ENCODE peak calls at places on chromosome 6, in eight cellular contexts. W, S, P, Q, X, E, T and Z are unnamed samples. For H3K4me1, the result is how much of the 10 kb centered on the place peaks cover.

GRCh38 chr6:122652431-122652830 is 42.2 kb downstream of the PKIB start:
- DNase-seq in W (no peak), S (no peak), P (no peak), Q (peak), X (no peak), E (no peak), T (no peak), Z (no peak)

GRCh38 chr6:14478396-14479225 is 361.0 kb downstream of the CD83 start:
- DNase-seq in W (no peak), S (no peak), P (no peak), Q (peak), X (no peak), E (no peak), T (no peak), Z (no peak)

GRCh38 chr6:157281570-157281969 is 41.7 kb downstream of the TMEM242 start:
- DNase-seq in W (peak), S (peak), P (no peak), Q (no peak), X (peak), E (no peak), T (peak), Z (no peak)

GRCh38 chr6:40268166-40268958 is 318.8 kb downstream of the LRFN2 start:
- DNase-seq in W (no peak), S (no peak), P (no peak), Q (no peak), X (no peak), E (no peak), T (no peak), Z (no peak)

GRCh38 chr6:4929319-4929718 is 74.5 kb downstream of the RPP40 start:
- DNase-seq in W (no peak), S (no peak), P (no peak), Q (no peak), X (no peak), E (no peak), T (no peak), Z (no peak)

GRCh38 chr6:128244751-128245405 is 275.5 kb downstream of the PTPRK start:
- DNase-seq in W (no peak), S (no peak), P (no peak), Q (peak), X (no peak), E (no peak), T (no peak), Z (no peak)

GRCh38 chr6:14816106-14816864 is 429.6 kb upstream of the JARID2 start:
- DNase-seq in W (no peak), S (no peak), P (no peak), Q (peak), X (no peak), E (peak), T (no peak), Z (no peak)

GRCh38 chr6:54060286-54060685 is 51.0 kb upstream of the MLIP start:
- DNase-seq in W (no peak), S (no peak), P (no peak), Q (peak), X (no peak), E (no peak), T (no peak), Z (no peak)

GRCh38 chr6:56677559-56677958 is 34.9 kb upstream of the DST start:
- DNase-seq in W (peak), S (no peak), P (no peak), Q (peak), X (no peak), E (no peak), T (no peak), Z (no peak)

GRCh38 chr6:95413789-95414188 is 163.5 kb upstream of the MANEA start:
- DNase-seq in W (no peak), S (no peak), P (no peak), Q (no peak), X (no peak), E (no peak), T (no peak), Z (no peak)

GRCh38 chr6:119442776-119443184 is 93.2 kb upstream of the MAN1A1 start:
- DNase-seq in W (no peak), S (peak), P (no peak), Q (no peak), X (no peak), E (no peak), T (no peak), Z (no peak)

GRCh38 chr6:105346052-105346451 is 56.8 kb downstream of the PREP start:
- DNase-seq in W (no peak), S (no peak), P (no peak), Q (peak), X (no peak), E (peak), T (no peak), Z (no peak)

GRCh38 chr6:20331625-20332024 is 70.1 kb upstream of the E2F3 start:
- DNase-seq in W (no peak), S (no peak), P (no peak), Q (no peak), X (no peak), E (no peak), T (no peak), Z (no peak)

GRCh38 chr6:119351005-119351394 is 1.4 kb upstream of the MAN1A1 start:
- DNase-seq in W (no peak), S (no peak), P (no peak), Q (peak), X (no peak), E (no peak), T (no peak), Z (no peak)

GRCh38 chr6:145756170-145756662 is 20.9 kb upstream of the EPM2A start:
- DNase-seq in W (peak), S (peak), P (peak), Q (peak), X (no peak), E (no peak), T (no peak), Z (peak)

GRCh38 chr6:79038061-79038460 is 40.0 kb downstream of the PHIP start:
- DNase-seq in W (no peak), S (no peak), P (no peak), Q (peak), X (no peak), E (peak), T (no peak), Z (no peak)

GRCh38 chr6:82248233-82248735 is 740 bp upstream of the IBTK start:
- DNase-seq in W (no peak), S (no peak), P (no peak), Q (peak), X (no peak), E (peak), T (no peak), Z (no peak)

GRCh38 chr6:45586216-45587171 is 208.8 kb upstream of the SUPT3H start:
- DNase-seq in W (peak), S (no peak), P (no peak), Q (no peak), X (peak), E (peak), T (no peak), Z (no peak)

GRCh38 chr6:82704048-82704447 is 340.4 kb downstream of the TPBG start:
- DNase-seq in W (no peak), S (no peak), P (no peak), Q (no peak), X (no peak), E (no peak), T (no peak), Z (no peak)

GRCh38 chr6:5294392-5295211 is 33.3 kb downstream of the FARS2 start:
- DNase-seq in W (no peak), S (no peak), P (no peak), Q (no peak), X (no peak), E (no peak), T (no peak), Z (no peak)

GRCh38 chr6:47334334-47334733 is 24.6 kb upstream of the TNFRSF21 start:
- DNase-seq in W (no peak), S (no peak), P (no peak), Q (no peak), X (no peak), E (no peak), T (no peak), Z (no peak)

GRCh38 chr6:83838727-83839126 is 14.4 kb upstream of the RIPPLY2 start:
- DNase-seq in W (no peak), S (no peak), P (no peak), Q (peak), X (no peak), E (no peak), T (no peak), Z (no peak)

GRCh38 chr6:122996797-122997520 is 924 bp downstream of the CLVS2 start:
- DNase-seq in W (no peak), S (no peak), P (no peak), Q (no peak), X (no peak), E (peak), T (no peak), Z (no peak)

GRCh38 chr6:44012078-44012493 is 115.2 kb downstream of the MRPL14 start:
- DNase-seq in W (no peak), S (no peak), P (no peak), Q (peak), X (no peak), E (no peak), T (peak), Z (no peak)

GRCh38 chr6:116424001-116424400 is 37.2 kb upstream of the CALHM6 start:
- DNase-seq in W (no peak), S (no peak), P (no peak), Q (peak), X (no peak), E (no peak), T (no peak), Z (no peak)

GRCh38 chr6:15966000-15966399 is 162.9 kb upstream of the MYLIP start:
- DNase-seq in W (no peak), S (no peak), P (no peak), Q (no peak), X (no peak), E (no peak), T (no peak), Z (no peak)

GRCh38 chr6:125300992-125301434 is 754 bp downstream of the HDDC2 start:
- DNase-seq in W (no peak), S (no peak), P (no peak), Q (peak), X (no peak), E (no peak), T (no peak), Z (no peak)

GRCh38 chr6:166222631-166223030 is 55.0 kb upstream of the TBXT start:
- DNase-seq in W (no peak), S (no peak), P (no peak), Q (no peak), X (no peak), E (no peak), T (no peak), Z (no peak)

GRCh38 chr6:166228839-166229528 is 61.3 kb upstream of the TBXT start:
- DNase-seq in W (no peak), S (no peak), P (no peak), Q (no peak), X (no peak), E (no peak), T (no peak), Z (no peak)

GRCh38 chr6:166223091-166223490 is 55.4 kb upstream of the TBXT start:
- DNase-seq in W (no peak), S (no peak), P (no peak), Q (no peak), X (no peak), E (no peak), T (no peak), Z (no peak)

DNA sequence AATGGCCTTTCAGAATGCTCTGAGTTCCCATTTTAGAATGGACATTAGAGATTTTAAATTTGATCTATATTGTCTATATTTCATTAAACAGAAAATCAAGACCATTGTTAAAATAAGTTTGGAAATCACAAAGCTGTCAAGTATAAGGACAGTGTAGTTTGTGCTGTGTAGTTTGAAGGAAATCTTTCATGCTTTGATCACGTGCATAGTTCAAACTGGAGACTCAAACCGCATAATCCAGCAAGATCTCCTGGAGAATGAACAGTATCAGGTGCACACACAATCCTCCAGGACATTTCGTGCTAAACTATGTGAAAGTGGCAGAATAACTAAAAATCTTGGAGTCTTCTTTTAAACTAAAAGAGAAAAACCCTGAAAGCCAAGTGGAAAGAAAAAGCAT is 60.8 kb upstream of the TBXT start:
- DNase-seq in W (no peak), S (no peak), P (no peak), Q (no peak), X (no peak), E (no peak), T (no peak), Z (no peak)
- H3K4me1 ChIP-seq in W (under half), S (under half), P (under half), Q (under half), X (under half), E (under half), T (under half), Z (under half)

DNA sequence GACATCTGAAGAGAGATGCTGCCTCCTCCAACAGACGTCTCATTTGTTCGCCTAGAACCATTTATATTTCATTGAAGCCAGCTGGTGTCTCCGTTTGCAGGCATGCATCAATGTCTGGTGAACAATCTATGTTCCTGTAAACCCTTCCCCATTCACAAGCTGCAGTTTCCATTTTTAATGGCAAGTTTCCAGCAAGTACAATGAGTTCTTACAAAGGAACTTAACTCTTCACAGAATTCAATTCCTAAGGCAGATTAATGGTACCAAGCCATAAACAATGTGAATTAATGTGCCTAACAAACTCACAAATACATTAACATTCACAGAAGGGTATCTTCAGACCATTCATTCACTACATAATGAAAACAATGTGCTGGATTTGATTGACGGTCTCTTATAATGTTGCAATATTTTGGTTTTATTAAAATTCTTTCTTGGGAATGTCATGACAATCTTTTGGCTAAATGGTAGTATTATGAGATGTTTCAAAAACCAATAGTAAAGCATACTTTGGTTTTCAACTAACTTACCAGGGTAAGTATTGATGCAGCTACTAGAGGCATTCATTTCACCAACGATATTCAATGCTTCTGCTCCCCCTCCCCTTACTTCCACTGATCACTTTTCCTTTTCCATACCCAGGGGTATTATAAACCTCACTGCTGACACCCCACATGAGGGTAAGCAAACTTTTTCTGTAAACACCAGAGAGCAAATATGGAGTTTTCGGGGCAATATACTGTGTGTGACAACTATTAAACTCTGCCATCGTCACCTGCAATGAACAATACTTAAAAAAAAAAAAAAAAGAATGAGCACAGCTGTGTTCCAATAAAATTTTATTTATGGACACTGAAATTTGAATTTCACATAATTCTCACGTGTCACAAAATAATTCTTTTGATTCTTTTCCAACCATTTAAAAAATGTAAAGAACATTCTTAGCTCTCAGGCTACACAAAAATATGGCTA is 4.2 kb downstream of the AKIRIN2 start:
- DNase-seq in W (no peak), S (no peak), P (no peak), Q (peak), X (no peak), E (peak), T (no peak), Z (no peak)
- H3K4me1 ChIP-seq in W (under half), S (under half), P (under half), Q (under half), X (half or more), E (under half), T (half or more), Z (half or more)

GRCh38 chr6:36116066-36116465 is 14.2 kb upstream of the MAPK13 start:
- DNase-seq in W (no peak), S (no peak), P (no peak), Q (no peak), X (no peak), E (no peak), T (no peak), Z (no peak)
- H3K4me1 ChIP-seq in W (under half), S (under half), P (under half), Q (under half), X (under half), E (under half), T (under half), Z (under half)

GRCh38 chr6:2562721-2563120 is 188.0 kb downstream of the MYLK4 start:
- DNase-seq in W (no peak), S (no peak), P (no peak), Q (no peak), X (no peak), E (no peak), T (no peak), Z (peak)

GRCh38 chr6:2560903-2561698 is 189.6 kb downstream of the MYLK4 start:
- DNase-seq in W (no peak), S (no peak), P (no peak), Q (no peak), X (no peak), E (no peak), T (no peak), Z (no peak)

GRCh38 chr6:2565499-2565898 is 185.2 kb downstream of the MYLK4 start:
- DNase-seq in W (no peak), S (no peak), P (no peak), Q (no peak), X (no peak), E (no peak), T (no peak), Z (no peak)

GRCh38 chr6:2563635-2564034 is 187.1 kb downstream of the MYLK4 start:
- DNase-seq in W (no peak), S (no peak), P (no peak), Q (peak), X (no peak), E (no peak), T (no peak), Z (no peak)

GRCh38 chr6:2566048-2566447 is 184.7 kb downstream of the MYLK4 start:
- DNase-seq in W (no peak), S (no peak), P (no peak), Q (no peak), X (no peak), E (no peak), T (no peak), Z (no peak)
- H3K4me1 ChIP-seq in W (under half), S (under half), P (under half), Q (under half), X (under half), E (under half), T (under half), Z (under half)

GRCh38 chr6:24016857-24017256 is 109.2 kb upstream of the NRSN1 start:
- DNase-seq in W (no peak), S (no peak), P (no peak), Q (no peak), X (no peak), E (no peak), T (no peak), Z (no peak)
- H3K4me1 ChIP-seq in W (under half), S (under half), P (under half), Q (under half), X (under half), E (under half), T (under half), Z (under half)

GRCh38 chr6:90295854-90296345 is 743 bp downstream of the BACH2 start:
- DNase-seq in W (peak), S (peak), P (peak), Q (peak), X (peak), E (peak), T (peak), Z (peak)

GRCh38 chr6:90296346-90297123 is at the start of gene BACH2:
- DNase-seq in W (peak), S (peak), P (peak), Q (peak), X (peak), E (peak), T (peak), Z (peak)

GRCh38 chr6:90294008-90294511 is 2.6 kb downstream of the BACH2 start:
- DNase-seq in W (no peak), S (no peak), P (no peak), Q (no peak), X (no peak), E (no peak), T (no peak), Z (no peak)

GRCh38 chr6:90294614-90294988 is 2.0 kb downstream of the BACH2 start:
- DNase-seq in W (no peak), S (no peak), P (no peak), Q (no peak), X (no peak), E (peak), T (no peak), Z (no peak)

DNA sequence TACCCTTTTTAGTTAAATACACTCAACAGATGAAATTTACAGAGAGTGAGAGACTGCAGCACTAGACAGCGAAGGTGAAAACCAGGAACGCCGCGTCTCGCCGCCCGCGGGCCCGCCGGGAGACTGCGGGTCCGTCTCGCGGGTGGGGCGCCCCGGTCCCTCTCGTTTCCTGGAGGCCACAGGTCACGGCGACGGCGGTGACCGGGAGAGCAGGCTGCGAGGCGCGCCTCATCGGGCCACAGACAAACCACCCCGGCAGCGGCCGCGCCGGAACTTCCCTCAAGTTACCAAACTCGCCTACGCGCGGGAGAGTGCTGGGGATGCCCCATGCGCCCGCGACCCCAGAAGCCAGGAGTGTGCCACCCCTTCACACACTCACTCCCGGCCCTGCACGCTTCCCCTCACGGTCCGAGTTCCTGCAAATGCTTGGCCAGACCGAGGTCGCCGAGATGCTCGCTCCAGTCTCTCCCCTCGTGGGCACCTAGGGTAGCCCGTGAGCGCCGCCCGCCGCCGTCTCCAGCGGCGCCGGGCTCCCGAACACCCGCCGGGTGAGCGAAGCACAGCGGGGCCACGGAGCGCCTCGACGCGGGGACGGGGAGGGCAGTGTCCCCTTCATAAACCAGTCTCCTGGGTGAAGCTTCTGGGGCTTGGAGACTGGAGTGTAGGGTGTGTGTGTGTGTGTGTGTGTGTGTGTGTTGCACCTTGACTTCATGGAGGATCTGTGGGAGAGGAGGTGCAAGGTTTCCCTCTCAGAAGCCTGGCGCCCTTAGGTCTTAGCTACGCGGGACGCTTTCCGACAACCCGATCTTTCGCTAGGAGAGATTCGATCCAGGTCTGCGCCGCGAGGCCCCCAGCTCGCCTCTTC is 1.4 kb downstream of the BACH2 start:
- DNase-seq in W (peak), S (peak), P (peak), Q (peak), X (peak), E (peak), T (peak), Z (peak)
- H3K4me1 ChIP-seq in W (under half), S (under half), P (under half), Q (under half), X (under half), E (under half), T (under half), Z (under half)

GRCh38 chr6:33589366-33589722 is 9.3 kb upstream of the BAK1 start:
- DNase-seq in W (no peak), S (peak), P (no peak), Q (no peak), X (no peak), E (no peak), T (no peak), Z (no peak)
- H3K4me1 ChIP-seq in W (under half), S (under half), P (under half), Q (under half), X (under half), E (under half), T (under half), Z (half or more)

GRCh38 chr6:87053312-87053711 is 41.6 kb downstream of the CGA start:
- DNase-seq in W (no peak), S (no peak), P (no peak), Q (no peak), X (no peak), E (no peak), T (no peak), Z (no peak)
- H3K4me1 ChIP-seq in W (under half), S (under half), P (under half), Q (under half), X (under half), E (under half), T (under half), Z (under half)